ENCODE peak calls at places on chromosomes 3 and 15, in eight cellular contexts. C is MV-4-11, G is neuronal stem cell, P is activated T-cell treated with anti-CD3 and anti-CD28 coated beads for 1 hour, V is fibroblast of mammary gland, Y is dermis blood vessel endothelial cell, Z is ELR, W is A549. F is an unnamed sample.

GRCh38 chr3:128289534-128289933 is 136.3 kb downstream of the EEFSEC start:
- DNase-seq in C (no peak), G (no peak), P (no peak), V (no peak), Y (no peak), Z (no peak), W (no peak), F (no peak)

GRCh38 chr15:68994149-68994548 is 20.3 kb upstream of the NOX5 start:
- DNase-seq in C (no peak), G (no peak), P (no peak), V (peak), Y (no peak), Z (peak), W (no peak), F (no peak)

GRCh38 chr15:60392601-60392985 is 5.2 kb downstream of the ANXA2 start:
- DNase-seq in C (no peak), G (no peak), P (no peak), V (peak), Y (peak), Z (peak), W (peak), F (no peak)

GRCh38 chr3:186705882-186706780 is 11.0 kb upstream of the KNG1 start:
- DNase-seq in C (peak), G (no peak), P (no peak), V (no peak), Y (no peak), Z (no peak), W (no peak), F (no peak)

GRCh38 chr15:38226867-38227266 is 25.8 kb upstream of the SPRED1 start:
- DNase-seq in C (no peak), G (no peak), P (no peak), V (peak), Y (peak), Z (peak), W (peak), F (no peak)

GRCh38 chr15:34335176-34335575 is 2.4 kb downstream of the SLC12A6 start:
- DNase-seq in C (peak), G (no peak), P (no peak), V (peak), Y (peak), Z (peak), W (no peak), F (no peak)

GRCh38 chr3:56935821-56936220 is 124.6 kb upstream of the SPATA12 start:
- DNase-seq in C (no peak), G (no peak), P (no peak), V (no peak), Y (no peak), Z (no peak), W (no peak), F (no peak)

GRCh38 chr3:127775398-127776109 is 46.8 kb downstream of the MGLL start:
- DNase-seq in C (peak), G (no peak), P (no peak), V (peak), Y (peak), Z (peak), W (no peak), F (no peak)

GRCh38 chr15:35305906-35306305 is 220.8 kb upstream of the NANOGP8 start:
- DNase-seq in C (no peak), G (no peak), P (no peak), V (peak), Y (peak), Z (peak), W (peak), F (no peak)

GRCh38 chr15:99115300-99116215 is 10.7 kb downstream of the SYNM start:
- DNase-seq in C (no peak), G (no peak), P (no peak), V (no peak), Y (no peak), Z (no peak), W (no peak), F (no peak)

GRCh38 chr3:169867584-169868211 is 2.0 kb downstream of the LRRC31 start:
- DNase-seq in C (no peak), G (no peak), P (no peak), V (no peak), Y (no peak), Z (no peak), W (no peak), F (no peak)

GRCh38 chr3:107208100-107208499 is 169.1 kb upstream of the CCDC54 start:
- DNase-seq in C (no peak), G (peak), P (no peak), V (peak), Y (peak), Z (peak), W (peak), F (no peak)

F was measured in WERI-Rb-1.